ENCODE peak calls at places on chromosomes 4 and X, in seven cellular contexts. T is lower leg skin, Z is AG09309, B is neural progenitor cell, D is cardiac muscle cell, J is OCI-LY7, N is GM12865. E is an unnamed sample.

GRCh38 chrX:30060718-30061117 is 154.6 kb upstream of the MAGEB2 start:
- DNase-seq in Z (no peak), J (no peak), B (peak), T (no peak), N (peak), D (peak), E (peak)

GRCh38 chrX:109472939-109473713 is 8.8 kb downstream of the GUCY2F start:
- DNase-seq in Z (no peak), J (peak), N (peak), D (peak), T (no peak), B (peak), E (peak)

GRCh38 chr4:38322709-38323108 is 341.3 kb upstream of the KLF3 start:
- DNase-seq in Z (peak), B (no peak), N (no peak), D (no peak), T (no peak), J (no peak), E (peak)

GRCh38 chr4:47933798-47934197 is 19.4 kb upstream of the NFXL1 start:
- DNase-seq in D (peak), N (peak), B (peak), T (no peak), Z (peak), J (peak), E (peak)

GRCh38 chr4:120865985-120866384 is 56.5 kb downstream of the PRDM5 start:
- DNase-seq in Z (no peak), B (peak), N (peak), T (no peak), J (peak), D (no peak), E (no peak)

GRCh38 chr4:82509029-82509428 is 52.8 kb downstream of the TMEM150C start:
- DNase-seq in J (no peak), B (peak), T (no peak), Z (no peak), D (peak), N (no peak), E (peak)

GRCh38 chr4:140757220-140757607 is 1.0 kb upstream of the TBC1D9 start:
- DNase-seq in N (no peak), Z (no peak), J (no peak), D (no peak), B (peak), T (no peak), E (no peak)

GRCh38 chr4:78923459-78924312 is 15.6 kb downstream of the PAQR3 start:
- DNase-seq in B (no peak), D (no peak), J (peak), Z (no peak), T (no peak), N (no peak), E (peak)

GRCh38 chrX:6129195-6129594 is 99.5 kb downstream of the NLGN4X start:
- DNase-seq in J (no peak), N (no peak), T (no peak), D (no peak), B (no peak), Z (no peak), E (no peak)

GRCh38 chrX:149570668-149571067 is 16.6 kb downstream of the MAGEA9B start:
- DNase-seq in N (no peak), T (peak), J (no peak), Z (peak), D (no peak), B (no peak), E (peak)

GRCh38 chr4:79578613-79579012 is 170.6 kb upstream of the GK2 start:
- DNase-seq in B (no peak), Z (no peak), T (no peak), D (no peak), J (no peak), N (no peak), E (no peak)

GRCh38 chr4:153207561-153207960 is 3.3 kb downstream of the TRIM2 start:
- DNase-seq in D (peak), N (no peak), Z (no peak), J (no peak), T (no peak), B (peak), E (peak)

GRCh38 chr4:105474110-105474518 is 252 bp upstream of the PPA2 start:
- DNase-seq in Z (no peak), N (no peak), J (no peak), T (peak), B (no peak), D (no peak), E (peak)

GRCh38 chr4:122874194-122874593 is 47.6 kb downstream of the FGF2 start:
- DNase-seq in Z (peak), J (no peak), N (no peak), D (no peak), T (no peak), B (no peak), E (peak)

GRCh38 chr4:68591204-68591603 is 15.1 kb upstream of the UGT2B17 start:
- DNase-seq in D (no peak), T (no peak), Z (no peak), B (no peak), N (no peak), J (no peak), E (no peak)

GRCh38 chr4:176587920-176588319 is 204.8 kb downstream of the VEGFC start:
- DNase-seq in J (no peak), N (no peak), D (no peak), B (no peak), Z (peak), T (no peak), E (peak)

GRCh38 chr4:99859618-99860017 is 34.6 kb downstream of the LAMTOR3 start:
- DNase-seq in Z (no peak), J (peak), B (no peak), N (peak), D (no peak), T (no peak), E (no peak)

GRCh38 chr4:125382995-125383394 is 68.2 kb downstream of the FAT4 start:
- DNase-seq in J (no peak), D (no peak), T (no peak), N (no peak), B (no peak), Z (no peak), E (peak)

GRCh38 chrX:132022115-132022862 is 813 bp upstream of the STK26 start:
- DNase-seq in B (no peak), Z (no peak), D (peak), J (peak), T (no peak), N (peak), E (peak)

GRCh38 chrX:14922437-14922836 is 49.2 kb downstream of the MOSPD2 start:
- DNase-seq in Z (peak), B (no peak), N (no peak), J (no peak), T (no peak), D (peak), E (peak)

GRCh38 chr4:10085386-10085785 is 31.2 kb downstream of the WDR1 start:
- DNase-seq in Z (no peak), B (no peak), T (no peak), J (no peak), N (no peak), D (no peak), E (no peak)

GRCh38 chrX:7372843-7373525 is 225.0 kb upstream of the PUDP start:
- DNase-seq in J (no peak), T (no peak), N (no peak), D (no peak), B (no peak), Z (peak), E (peak)

GRCh38 chrX:54180403-54180802 is 2.7 kb downstream of the FAM120C start:
- DNase-seq in D (no peak), N (no peak), J (no peak), T (no peak), Z (no peak), B (no peak), E (peak)

GRCh38 chrX:134803551-134804183 is 145.4 kb upstream of the PLAC1 start:
- DNase-seq in J (no peak), N (peak), T (no peak), D (no peak), B (no peak), Z (no peak), E (no peak)

GRCh38 chr4:128847074-128847724 is 37.7 kb downstream of the JADE1 start:
- DNase-seq in B (no peak), J (no peak), N (no peak), T (peak), D (no peak), Z (no peak), E (no peak)

GRCh38 chrX:153934473-153935325 is at the start of gene NAA10:
- DNase-seq in D (peak), N (peak), B (peak), Z (no peak), T (no peak), J (peak), E (peak)

GRCh38 chrX:43940811-43941210 is 32.4 kb downstream of the NDP start:
- DNase-seq in D (no peak), J (no peak), B (no peak), T (no peak), N (no peak), Z (no peak), E (peak)

DNA sequence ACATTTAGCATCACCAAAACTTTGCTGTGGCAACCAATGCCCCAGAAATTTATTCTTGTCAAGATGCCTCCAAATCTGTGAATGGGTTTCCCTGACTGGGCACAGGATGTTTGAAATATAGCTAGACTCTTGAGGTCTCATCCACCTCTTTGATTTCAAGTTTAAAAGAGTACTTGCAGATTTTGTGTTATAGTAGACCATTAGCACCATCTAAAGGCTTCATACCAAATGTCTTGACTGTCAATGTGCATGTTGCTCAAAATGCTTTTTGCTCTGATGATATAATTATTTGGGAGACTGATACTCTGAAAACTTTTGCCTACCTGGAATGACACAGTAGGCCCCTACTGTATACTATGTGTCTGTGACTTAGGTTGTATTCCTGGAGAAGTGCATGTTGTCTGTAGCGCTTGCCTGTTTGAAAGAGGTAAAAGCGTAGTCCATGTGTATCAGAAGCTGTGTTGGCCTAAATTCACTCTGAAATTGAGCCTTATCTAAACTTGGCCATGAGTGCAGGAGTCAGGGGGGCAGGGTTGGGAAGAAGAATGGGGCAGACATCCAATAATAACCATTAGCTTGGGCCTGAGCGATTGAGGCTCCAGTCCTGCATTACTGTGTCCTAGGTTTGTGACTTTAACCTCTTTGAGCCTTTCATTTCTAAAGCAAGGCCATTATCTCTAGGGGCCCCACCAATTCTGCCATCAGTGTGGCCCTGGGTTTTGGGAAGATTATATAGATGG is 33.8 kb downstream of the NDP start:
- DNase-seq in N (no peak), B (no peak), D (no peak), Z (no peak), J (no peak), T (no peak), E (peak)
- TF ChIP-seq CTCF in N (no peak), B (peak), D (peak), Z (no peak), J (no peak), T (no peak), E (no peak)

GRCh38 chr4:186144180-186144579 is 39.7 kb downstream of the FAM149A start:
- DNase-seq in T (no peak), B (peak), D (peak), N (peak), J (no peak), Z (no peak), E (peak)
- H3K4me3 ChIP-seq in T (peak), B (peak), D (peak), N (peak), J (no peak), Z (peak), E (peak)

GRCh38 chr4:88283661-88284377 is 542 bp downstream of the PPM1K start:
- DNase-seq in D (peak), Z (no peak), B (peak), J (peak), N (peak), T (peak), E (peak)
- TF ChIP-seq CTCF in D (no peak), Z (no peak), B (no peak), J (no peak), N (no peak), T (no peak), E (no peak)

DNA sequence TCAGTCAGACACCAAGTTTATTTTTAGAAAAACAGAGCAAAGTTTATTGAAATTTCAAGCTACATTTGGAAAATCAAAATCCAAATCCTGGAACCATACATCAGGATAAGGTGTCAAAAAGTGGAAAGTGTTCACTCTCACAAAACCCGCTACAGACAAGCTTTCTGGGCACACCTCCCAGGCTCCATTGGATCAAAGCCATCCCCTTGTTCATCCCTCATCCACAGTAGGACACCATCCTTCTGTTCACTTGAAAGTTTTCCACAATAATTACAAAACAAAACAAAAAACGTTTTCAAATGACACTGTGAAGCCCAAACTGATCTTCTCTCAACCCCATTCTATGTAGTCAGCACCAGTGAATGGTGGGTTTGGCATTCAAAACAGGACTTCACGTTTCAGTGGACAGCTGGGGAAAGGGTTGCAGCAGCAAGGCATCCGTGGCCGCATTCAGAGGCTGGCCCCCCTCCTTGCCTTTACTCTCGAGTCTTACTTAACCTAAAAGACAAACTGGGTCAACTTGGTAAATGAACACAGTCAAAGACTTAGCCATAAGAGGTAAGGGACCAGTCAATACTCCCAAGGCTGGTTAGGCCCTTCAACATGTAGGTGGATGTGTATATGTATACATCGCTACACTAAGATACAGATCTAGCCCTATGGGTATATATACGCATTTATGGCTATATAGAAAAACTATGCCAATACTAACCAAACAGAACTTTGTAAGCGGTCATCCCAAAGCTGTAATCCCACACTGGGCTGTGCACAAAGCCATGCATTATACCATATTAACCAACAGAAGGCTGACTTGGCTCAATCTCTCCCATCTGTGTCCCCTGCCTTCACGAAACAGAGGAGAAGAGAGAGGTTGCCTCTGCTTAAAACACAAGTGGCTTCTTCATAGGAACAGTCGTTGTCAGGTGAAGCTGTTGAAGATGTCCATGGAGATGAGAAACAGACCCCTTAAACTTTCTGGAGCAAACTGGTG is 62.1 kb downstream of the TSC22D3 start:
- DNase-seq in D (no peak), B (no peak), Z (no peak), T (peak), J (no peak), N (no peak), E (peak)
- H3K4me3 ChIP-seq in D (no peak), B (no peak), Z (no peak), T (peak), J (no peak), N (no peak), E (peak)

DNA sequence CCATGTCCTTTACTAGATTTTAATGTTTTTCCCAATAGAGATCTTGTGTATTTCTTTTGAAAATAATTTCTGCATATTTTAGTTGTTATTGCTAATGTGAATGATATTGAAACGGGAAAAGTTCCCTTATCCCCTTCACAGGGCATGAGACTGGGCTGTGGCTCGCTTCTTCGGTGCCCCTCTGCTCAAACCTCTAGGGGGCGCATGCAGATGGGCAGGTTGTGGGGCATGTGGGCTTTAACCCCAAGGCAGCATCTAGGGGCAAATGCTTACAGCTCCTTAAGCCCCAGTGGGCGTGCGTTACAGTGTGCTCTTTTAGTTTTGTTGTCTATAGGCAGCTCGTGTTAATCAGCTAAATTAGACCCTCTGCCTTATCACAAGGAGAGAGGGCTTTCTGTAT is 194.7 kb downstream of the OPHN1 start:
- DNase-seq in N (peak), D (no peak), Z (no peak), T (no peak), J (no peak), B (peak), E (no peak)
- TF ChIP-seq CTCF in N (peak), D (peak), Z (peak), T (no peak), J (peak), B (peak), E (peak)